ENCODE peak calls at places on chromosomes 7 and 10, in five cellular contexts. One of them, this sample, is unnamed.

GRCh38 chr10:126536148-126536547 is 134.3 kb downstream of the C10orf90 start:
- DNase-seq in CD14-positive monocyte: no peak
- DNase-seq in epithelial cell of esophagus: peak; percentile 13
- DNase-seq in A549: no peak
- DNase-seq in NCI-H1105: no peak
- DNase-seq in this sample: no peak

GRCh38 chr10:91556691-91557529 is 76.0 kb downstream of the PPP1R3C start:
- DNase-seq in CD14-positive monocyte: no peak
- DNase-seq in epithelial cell of esophagus: peak; percentile 41
- DNase-seq in A549: no peak
- DNase-seq in NCI-H1105: no peak
- DNase-seq in this sample: no peak

GRCh38 chr10:3525832-3526449 is 259.1 kb downstream of the KLF6 start:
- DNase-seq in CD14-positive monocyte: no peak
- DNase-seq in epithelial cell of esophagus: peak; percentile 98
- DNase-seq in A549: peak; percentile 98
- DNase-seq in NCI-H1105: no peak
- DNase-seq in this sample: no peak

GRCh38 chr7:101536668-101537067 is 92.4 kb downstream of the MYL10 start:
- DNase-seq in CD14-positive monocyte: no peak
- DNase-seq in epithelial cell of esophagus: no peak
- DNase-seq in A549: no peak
- DNase-seq in NCI-H1105: no peak
- DNase-seq in this sample: no peak

GRCh38 chr10:89029785-89030437 is 39.3 kb downstream of the FAS start:
- DNase-seq in CD14-positive monocyte: peak; percentile 58
- DNase-seq in epithelial cell of esophagus: peak; percentile 80
- DNase-seq in A549: peak; percentile 35
- DNase-seq in NCI-H1105: peak; percentile 44
- DNase-seq in this sample: peak; percentile 56

GRCh38 chr7:28329616-28330373 is 82.5 kb upstream of the CREB5 start:
- DNase-seq in CD14-positive monocyte: no peak
- DNase-seq in epithelial cell of esophagus: no peak
- DNase-seq in A549: no peak
- DNase-seq in NCI-H1105: no peak
- DNase-seq in this sample: peak; percentile 78

GRCh38 chr7:4807708-4808420 is 32.4 kb downstream of the AP5Z1 start:
- DNase-seq in CD14-positive monocyte: no peak
- DNase-seq in epithelial cell of esophagus: no peak
- DNase-seq in A549: no peak
- DNase-seq in NCI-H1105: no peak
- DNase-seq in this sample: no peak

GRCh38 chr7:1361016-1361755 is 98.1 kb downstream of the MICALL2 start:
- DNase-seq in CD14-positive monocyte: peak; percentile 13
- DNase-seq in epithelial cell of esophagus: no peak
- DNase-seq in A549: no peak
- DNase-seq in NCI-H1105: no peak
- DNase-seq in this sample: no peak

GRCh38 chr7:155007947-155008346 is 5.0 kb upstream of the PAXIP1 start:
- DNase-seq in CD14-positive monocyte: no peak
- DNase-seq in epithelial cell of esophagus: peak; percentile 15
- DNase-seq in A549: peak; percentile 25
- DNase-seq in NCI-H1105: no peak
- DNase-seq in this sample: no peak

GRCh38 chr10:17385066-17385465 is 69.3 kb downstream of the ST8SIA6 start:
- DNase-seq in CD14-positive monocyte: no peak
- DNase-seq in epithelial cell of esophagus: no peak
- DNase-seq in A549: no peak
- DNase-seq in NCI-H1105: no peak
- DNase-seq in this sample: no peak

GRCh38 chr10:78552261-78552811 is 516.4 kb upstream of the ZMIZ1 start:
- DNase-seq in CD14-positive monocyte: no peak
- DNase-seq in epithelial cell of esophagus: no peak
- DNase-seq in A549: no peak
- DNase-seq in NCI-H1105: no peak
- DNase-seq in this sample: no peak

GRCh38 chr7:150396426-150397375 is 17.6 kb downstream of the ZNF775 start:
- DNase-seq in CD14-positive monocyte: no peak
- DNase-seq in epithelial cell of esophagus: no peak
- DNase-seq in A549: no peak
- DNase-seq in NCI-H1105: no peak
- DNase-seq in this sample: no peak

GRCh38 chr7:4957847-4958476 is 1.0 kb downstream of the MMD2 start:
- DNase-seq in CD14-positive monocyte: no peak
- DNase-seq in epithelial cell of esophagus: no peak
- DNase-seq in A549: no peak
- DNase-seq in NCI-H1105: no peak
- DNase-seq in this sample: no peak

GRCh38 chr10:132606031-132606491 is 68.5 kb downstream of the INPP5A start:
- DNase-seq in CD14-positive monocyte: no peak
- DNase-seq in epithelial cell of esophagus: no peak
- DNase-seq in A549: no peak
- DNase-seq in NCI-H1105: no peak
- DNase-seq in this sample: no peak

GRCh38 chr7:10838205-10838604 is 135.5 kb upstream of the PHF14 start:
- DNase-seq in CD14-positive monocyte: no peak
- DNase-seq in epithelial cell of esophagus: peak; percentile 40
- DNase-seq in A549: no peak
- DNase-seq in NCI-H1105: no peak
- DNase-seq in this sample: no peak

This sample was measured in NCI-H1436.